ENCODE peak calls at places on chromosome 4, in ten cellular contexts. G is RWPE2; M is stimulated activated CD8-positive, alpha-beta memory T cell treated with anti-CD3 and anti-CD28 coated beads, Interleukin-15, amount 100 ng/mL, for 48 hours; K is cardiac fibroblast; V is EH; H is choroid plexus epithelial cell; J is activated T-helper 1 cell treated with anti-CD3 and anti-CD28 coated beads, Interleukin-2, amount 50 U/mL, for 16 hours; L is T follicular helper cell; C is H7; Y is A673. Q is an unnamed sample.

GRCh38 chr4:182242793-182243192 is 409 bp upstream of the TENM3 start:
- DNase-seq in K (peak), G (no peak), J (no peak), V (peak), M (no peak), Y (peak), H (peak), C (no peak), L (no peak), Q (no peak)

GRCh38 chr4:183409956-183410355 is 34.5 kb upstream of the CDKN2AIP start:
- DNase-seq in K (no peak), G (no peak), V (no peak), Y (no peak), J (no peak), L (no peak), M (no peak), H (no peak), C (no peak), Q (no peak)

GRCh38 chr4:21856754-21857153 is 91.8 kb downstream of the KCNIP4 start:
- DNase-seq in K (no peak), V (no peak), M (no peak), L (no peak), Y (no peak), J (no peak), H (no peak), G (no peak), C (no peak), Q (no peak)

GRCh38 chr4:186144180-186144579 is 39.7 kb downstream of the FAM149A start:
- DNase-seq in C (peak), G (no peak), H (peak), Y (peak), J (no peak), L (no peak), K (peak), V (peak), M (no peak), Q (no peak)

GRCh38 chr4:177464026-177464425 is 21.8 kb upstream of the AGA start:
- DNase-seq in H (no peak), C (no peak), M (no peak), Y (no peak), G (no peak), V (peak), L (no peak), K (no peak), J (no peak), Q (no peak)

GRCh38 chr4:8657381-8657776 is 64.8 kb downstream of the CPZ start:
- DNase-seq in L (no peak), G (peak), H (no peak), Y (no peak), M (no peak), V (no peak), C (peak), K (no peak), J (no peak), Q (no peak)

GRCh38 chr4:106763044-106763443 is 273.1 kb downstream of the DKK2 start:
- DNase-seq in V (peak), K (no peak), Y (no peak), H (peak), J (no peak), L (no peak), M (no peak), G (no peak), C (no peak), Q (no peak)

GRCh38 chr4:141081921-141082381 is 51.3 kb downstream of the RNF150 start:
- DNase-seq in C (no peak), M (no peak), J (no peak), K (no peak), V (no peak), L (no peak), H (no peak), Y (peak), G (no peak), Q (no peak)

GRCh38 chr4:101299021-101299420 is 48.3 kb downstream of the PPP3CA start:
- DNase-seq in M (no peak), K (no peak), C (no peak), G (no peak), J (no peak), V (no peak), H (no peak), L (no peak), Y (no peak), Q (no peak)

GRCh38 chr4:22055954-22056353 is 107.4 kb upstream of the KCNIP4 start:
- DNase-seq in L (no peak), K (no peak), G (no peak), V (no peak), M (no peak), J (no peak), H (no peak), C (no peak), Y (no peak), Q (no peak)

GRCh38 chr4:85302756-85303155 is 172.2 kb upstream of the ARHGAP24 start:
- DNase-seq in Y (no peak), L (no peak), M (no peak), H (no peak), C (no peak), K (no peak), J (no peak), G (no peak), V (no peak), Q (no peak)

GRCh38 chr4:7523526-7523925 is 88.8 kb upstream of the PSAPL1 start:
- DNase-seq in C (no peak), L (no peak), Y (no peak), V (no peak), M (no peak), J (no peak), H (no peak), G (no peak), K (no peak), Q (no peak)

GRCh38 chr4:77155631-77156345 is 1.2 kb upstream of the CCNG2 start:
- DNase-seq in V (no peak), Y (no peak), K (no peak), G (no peak), J (no peak), H (no peak), M (no peak), L (no peak), C (no peak), Q (no peak)

GRCh38 chr4:100493756-100494155 is 24.1 kb downstream of the EMCN start:
- DNase-seq in G (no peak), Y (no peak), C (no peak), M (no peak), K (no peak), J (no peak), H (peak), V (peak), L (no peak), Q (no peak)

GRCh38 chr4:5524900-5525299 is 183.5 kb downstream of the EVC2 start:
- DNase-seq in V (peak), K (peak), G (no peak), C (no peak), Y (peak), H (peak), L (no peak), J (no peak), M (no peak), Q (no peak)

Q was measured in activated effector memory CD4-positive, alpha-beta T cell treated with Interleukin-2 at 50 U/mL for 16 hours.